ENCODE peak calls at places on chromosome 22, in seven cellular contexts. Q, D, E, B, G, F and P are unnamed samples.

GRCh38 chr22:19271856-19272535 is 19.5 kb downstream of the CLTCL1 start:
- DNase-seq in B (no peak), Q (no peak), D (no peak), E (no peak), F (no peak), G (no peak), P (peak)

GRCh38 chr22:48556751-48557150 is 1270.9 kb downstream of the BRD1 start:
- DNase-seq in D (no peak), E (no peak), G (no peak), Q (no peak), F (no peak), B (no peak), P (no peak)

GRCh38 chr22:32058656-32059280 is 15.7 kb downstream of the SLC5A1 start:
- DNase-seq in B (no peak), E (no peak), G (no peak), D (no peak), Q (no peak), F (peak), P (no peak)

GRCh38 chr22:24068717-24069116 is 57.6 kb downstream of the CABIN1 start:
- DNase-seq in D (no peak), B (no peak), F (no peak), Q (no peak), E (peak), G (no peak), P (no peak)

GRCh38 chr22:17847360-17848078 is 73.2 kb upstream of the BID start:
- DNase-seq in Q (no peak), D (no peak), G (no peak), F (no peak), B (no peak), E (no peak), P (no peak)

GRCh38 chr22:20433686-20434241 is 3.9 kb downstream of the SCARF2 start:
- DNase-seq in F (no peak), D (no peak), G (no peak), B (no peak), Q (no peak), E (no peak), P (no peak)

GRCh38 chr22:35301370-35301874 is 1.7 kb downstream of the TOM1 start:
- DNase-seq in D (peak), B (peak), Q (no peak), G (peak), F (peak), E (no peak), P (no peak)

GRCh38 chr22:17881366-17881765 is 107.1 kb upstream of the BID start:
- DNase-seq in Q (no peak), F (no peak), E (no peak), D (no peak), B (no peak), G (no peak), P (no peak)

GRCh38 chr22:47328550-47329243 is 566.2 kb downstream of the TBC1D22A start:
- DNase-seq in F (peak), D (no peak), B (peak), E (no peak), Q (no peak), G (peak), P (peak)

GRCh38 chr22:49992921-49993648 is 19.5 kb downstream of the IL17REL start:
- DNase-seq in G (no peak), B (no peak), D (no peak), F (peak), E (no peak), Q (peak), P (no peak)

GRCh38 chr22:42172385-42173172 is 42.0 kb upstream of the CYP2D6 start:
- DNase-seq in G (no peak), E (no peak), F (peak), D (no peak), B (no peak), Q (no peak), P (no peak)

GRCh38 chr22:26667140-26667539 is 9.8 kb downstream of the MIAT start:
- DNase-seq in B (no peak), F (no peak), D (no peak), E (no peak), Q (no peak), G (no peak), P (no peak)